ENCODE peak calls at places on chromosomes 6 and 20, in six cellular contexts. D is adipocyte, C is neuronal stem cell, I is endothelial cell of umbilical vein, Z is MM.1S, V is IMR-90. S is an unnamed sample.

GRCh38 chr6:20096506-20096905 is 115.8 kb downstream of the MBOAT1 start:
- DNase-seq in Z (no peak), V (no peak), C (no peak), D (no peak), I (no peak), S (no peak)

GRCh38 chr20:37385176-37385575 is 39.2 kb downstream of the SRC start:
- DNase-seq in V (no peak), C (no peak), I (no peak), Z (no peak), D (no peak), S (no peak)

GRCh38 chr6:152378154-152378553 is 259.0 kb downstream of the SYNE1 start:
- DNase-seq in Z (no peak), V (peak), C (no peak), I (no peak), D (peak), S (no peak)

GRCh38 chr6:38714239-38715015 is 684 bp upstream of the DNAH8 start:
- DNase-seq in D (peak), C (no peak), Z (no peak), V (no peak), I (peak), S (no peak)

GRCh38 chr20:43187476-43188233 is 2.1 kb downstream of the PTPRT start:
- DNase-seq in D (peak), Z (peak), C (peak), V (peak), I (peak), S (peak)

GRCh38 chr6:75546401-75546800 is 52.8 kb upstream of the FILIP1 start:
- DNase-seq in V (peak), D (peak), I (peak), C (no peak), Z (peak), S (no peak)

GRCh38 chr6:80594461-80594860 is 488.0 kb downstream of the BCKDHB start:
- DNase-seq in C (no peak), D (peak), Z (no peak), I (no peak), V (peak), S (peak)

GRCh38 chr6:2558861-2559811 is 191.6 kb downstream of the MYLK4 start:
- DNase-seq in D (no peak), V (no peak), C (no peak), Z (no peak), I (no peak), S (no peak)

GRCh38 chr20:37943501-37944455 is 40.9 kb downstream of the VSTM2L start:
- DNase-seq in D (no peak), Z (no peak), C (no peak), I (no peak), V (no peak), S (no peak)

GRCh38 chr6:143361536-143362191 is 88.8 kb downstream of the ADAT2 start:
- DNase-seq in Z (no peak), I (no peak), C (no peak), D (no peak), V (no peak), S (no peak)

GRCh38 chr6:164926686-164927085 is 382.7 kb downstream of the C6orf118 start:
- DNase-seq in D (no peak), C (no peak), V (no peak), I (no peak), Z (no peak), S (no peak)

GRCh38 chr20:45496166-45496565 is 19.3 kb downstream of the SPINT3 start:
- DNase-seq in I (no peak), D (no peak), C (no peak), Z (no peak), V (no peak), S (no peak)

GRCh38 chr6:2852514-2852855 is 10.8 kb upstream of the SERPINB1 start:
- DNase-seq in I (no peak), D (no peak), V (no peak), C (no peak), Z (no peak), S (no peak)

GRCh38 chr6:61606500-61606899 is 679.5 kb downstream of the KHDRBS2 start:
- DNase-seq in I (no peak), D (no peak), Z (no peak), V (no peak), C (no peak), S (no peak)
- H3K9ac ChIP-seq in I (no peak), D (no peak), Z (no peak), V (no peak), C (no peak), S (no peak)

GRCh38 chr20:58597021-58597940 is 53.8 kb upstream of the STX16 start:
- DNase-seq in I (no peak), V (no peak), C (no peak), Z (no peak), D (peak), S (peak)
- H3K9ac ChIP-seq in I (no peak), V (no peak), C (no peak), Z (no peak), D (peak), S (no peak)

GRCh38 chr20:58691405-58691772 is 1.2 kb upstream of the NPEPL1 start:
- DNase-seq in V (no peak), D (peak), Z (no peak), C (no peak), I (no peak), S (no peak)
- H3K9ac ChIP-seq in V (no peak), D (peak), Z (no peak), C (no peak), I (no peak), S (no peak)

DNA sequence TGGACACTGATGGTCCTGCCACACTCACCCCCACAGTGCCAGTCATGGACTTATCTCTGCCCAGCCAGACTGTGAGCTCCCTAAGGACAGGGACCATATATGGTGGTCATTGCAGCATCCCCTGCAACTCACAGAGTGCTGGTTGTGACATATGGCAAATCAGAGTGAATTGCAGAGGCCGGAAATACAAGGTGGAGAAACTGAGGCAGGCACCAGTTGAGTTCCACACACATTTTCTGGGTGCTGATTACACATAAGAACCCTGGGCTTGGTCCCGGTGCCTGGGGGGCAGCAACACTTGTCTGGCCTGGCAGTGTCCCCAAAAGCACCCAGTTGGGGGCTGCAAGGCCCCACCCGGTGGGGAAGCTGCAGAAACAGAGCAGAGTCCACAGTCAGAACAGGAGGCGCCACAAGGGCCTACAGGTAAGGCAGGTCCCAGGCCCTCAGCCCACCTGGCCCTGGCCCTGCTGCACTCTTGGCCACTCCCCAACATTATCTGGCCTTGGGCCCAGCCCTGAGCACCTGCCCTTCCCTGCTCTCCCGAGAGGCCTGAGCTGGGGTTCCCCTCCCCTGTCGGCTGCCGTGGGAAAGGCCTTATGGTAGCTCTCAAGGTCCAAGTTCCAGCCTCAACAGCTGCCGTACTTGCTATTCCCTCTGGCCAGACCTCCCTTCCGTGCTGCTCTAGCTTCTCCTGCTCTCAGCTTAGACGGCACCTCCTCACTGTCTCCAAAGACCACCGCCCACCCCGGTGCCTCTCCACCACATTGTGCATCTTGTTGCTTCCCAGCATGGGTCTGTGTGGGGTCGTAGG is 140.8 kb upstream of the PTPN1 start:
- DNase-seq in C (no peak), D (no peak), Z (no peak), V (no peak), I (no peak), S (no peak)
- H3K9ac ChIP-seq in C (no peak), D (no peak), Z (no peak), V (no peak), I (no peak), S (no peak)

GRCh38 chr6:156658186-156658585 is 119.0 kb upstream of the ARID1B start:
- DNase-seq in V (peak), Z (no peak), I (peak), C (no peak), D (peak), S (peak)
- H3K9ac ChIP-seq in V (no peak), Z (no peak), I (no peak), C (no peak), D (no peak), S (no peak)